ENCODE peak calls at places on chromosomes 5 and 9, in seven cellular contexts. One of them, this sample, is unnamed.

GRCh38 chr5:150303660-150304411 is 1.1 kb upstream of the ARSI start:
- DNase-seq in endothelial cell: no peak
- DNase-seq in Caki2: no peak
- DNase-seq in astrocyte: no peak
- DNase-seq in NCI-H774: no peak
- DNase-seq in substantia nigra: no peak
- DNase-seq in activated CD8-positive, alpha-beta memory T cell treated with anti-CD3 and anti-CD28 coated beads, Interleukin-2, amount 50 U/mL, for 48 hours: no peak
- DNase-seq in this sample: no peak

GRCh38 chr5:376951-377325 is 55.4 kb downstream of the AHRR start:
- DNase-seq in endothelial cell: no peak
- DNase-seq in Caki2: no peak
- DNase-seq in astrocyte: no peak
- DNase-seq in NCI-H774: no peak
- DNase-seq in substantia nigra: no peak
- DNase-seq in activated CD8-positive, alpha-beta memory T cell treated with anti-CD3 and anti-CD28 coated beads, Interleukin-2, amount 50 U/mL, for 48 hours: no peak
- DNase-seq in this sample: peak

GRCh38 chr9:136312436-136312835 is 8.5 kb upstream of the CCDC187 start:
- DNase-seq in endothelial cell: peak
- DNase-seq in Caki2: no peak
- DNase-seq in astrocyte: no peak
- DNase-seq in NCI-H774: no peak
- DNase-seq in substantia nigra: peak
- DNase-seq in activated CD8-positive, alpha-beta memory T cell treated with anti-CD3 and anti-CD28 coated beads, Interleukin-2, amount 50 U/mL, for 48 hours: peak
- DNase-seq in this sample: no peak

GRCh38 chr5:150599917-150600511 is 40.4 kb upstream of the SYNPO start:
- DNase-seq in endothelial cell: no peak
- DNase-seq in Caki2: peak
- DNase-seq in astrocyte: peak
- DNase-seq in NCI-H774: peak
- DNase-seq in substantia nigra: peak
- DNase-seq in activated CD8-positive, alpha-beta memory T cell treated with anti-CD3 and anti-CD28 coated beads, Interleukin-2, amount 50 U/mL, for 48 hours: no peak
- DNase-seq in this sample: no peak

GRCh38 chr9:32500768-32501167 is 25.2 kb downstream of the RIGI start:
- DNase-seq in endothelial cell: no peak
- DNase-seq in Caki2: peak
- DNase-seq in astrocyte: peak
- DNase-seq in NCI-H774: no peak
- DNase-seq in substantia nigra: no peak
- DNase-seq in activated CD8-positive, alpha-beta memory T cell treated with anti-CD3 and anti-CD28 coated beads, Interleukin-2, amount 50 U/mL, for 48 hours: no peak
- DNase-seq in this sample: no peak

GRCh38 chr5:151040211-151040747 is 19.9 kb downstream of the GPX3 start:
- DNase-seq in endothelial cell: no peak
- DNase-seq in Caki2: peak
- DNase-seq in astrocyte: no peak
- DNase-seq in NCI-H774: no peak
- DNase-seq in substantia nigra: no peak
- DNase-seq in activated CD8-positive, alpha-beta memory T cell treated with anti-CD3 and anti-CD28 coated beads, Interleukin-2, amount 50 U/mL, for 48 hours: no peak
- DNase-seq in this sample: no peak

GRCh38 chr9:87389936-87390335 is 107.7 kb upstream of the DAPK1 start:
- DNase-seq in endothelial cell: no peak
- DNase-seq in Caki2: no peak
- DNase-seq in astrocyte: peak
- DNase-seq in NCI-H774: no peak
- DNase-seq in substantia nigra: no peak
- DNase-seq in activated CD8-positive, alpha-beta memory T cell treated with anti-CD3 and anti-CD28 coated beads, Interleukin-2, amount 50 U/mL, for 48 hours: no peak
- DNase-seq in this sample: no peak

GRCh38 chr5:59126665-59127354 is 543.9 kb downstream of the RAB3C start:
- DNase-seq in endothelial cell: no peak
- DNase-seq in Caki2: no peak
- DNase-seq in astrocyte: peak
- DNase-seq in NCI-H774: no peak
- DNase-seq in substantia nigra: no peak
- DNase-seq in activated CD8-positive, alpha-beta memory T cell treated with anti-CD3 and anti-CD28 coated beads, Interleukin-2, amount 50 U/mL, for 48 hours: no peak
- DNase-seq in this sample: no peak

GRCh38 chr5:90956511-90956910 is 397.9 kb downstream of the ADGRV1 start:
- DNase-seq in endothelial cell: no peak
- DNase-seq in Caki2: no peak
- DNase-seq in astrocyte: no peak
- DNase-seq in NCI-H774: no peak
- DNase-seq in substantia nigra: no peak
- DNase-seq in activated CD8-positive, alpha-beta memory T cell treated with anti-CD3 and anti-CD28 coated beads, Interleukin-2, amount 50 U/mL, for 48 hours: no peak
- DNase-seq in this sample: no peak

GRCh38 chr5:115977096-115977495 is 14.8 kb downstream of the LVRN start:
- DNase-seq in endothelial cell: no peak
- DNase-seq in Caki2: no peak
- DNase-seq in astrocyte: no peak
- DNase-seq in NCI-H774: no peak
- DNase-seq in substantia nigra: no peak
- DNase-seq in activated CD8-positive, alpha-beta memory T cell treated with anti-CD3 and anti-CD28 coated beads, Interleukin-2, amount 50 U/mL, for 48 hours: no peak
- DNase-seq in this sample: no peak

This sample was measured in type B pancreatic cell.